ENCODE peak calls at places on chromosomes 1 and 21, in nine cellular contexts. D is adrenal gland, T is Peyer's patch, J is transverse colon, N is stomach, S is ovary, O is sigmoid colon, P is suprapubic skin, G is right lobe of liver. K is an unnamed sample.

GRCh38 chr1:149888160-149888998 is 11.0 kb upstream of the BOLA1 start:
- DNase-seq in D (peak), T (peak), J (peak), N (peak), S (peak), O (peak), P (peak), G (peak), K (peak)

GRCh38 chr21:14591882-14592281 is 45.8 kb upstream of the SAMSN1 start:
- DNase-seq in D (peak), T (no peak), J (no peak), N (peak), S (no peak), O (no peak), P (no peak), G (peak), K (no peak)

GRCh38 chr21:41769521-41769920 is 2.7 kb upstream of the RIPK4 start:
- DNase-seq in D (no peak), T (no peak), J (no peak), N (no peak), S (no peak), O (no peak), P (peak), G (no peak), K (no peak)

GRCh38 chr1:113031060-113031933 is 41.7 kb upstream of the LRIG2 start:
- DNase-seq in D (no peak), T (no peak), J (no peak), N (no peak), S (no peak), O (no peak), P (no peak), G (peak), K (no peak)

GRCh38 chr1:196466656-196467055 is 141.6 kb downstream of the KCNT2 start:
- DNase-seq in D (no peak), T (no peak), J (no peak), N (no peak), S (no peak), O (no peak), P (no peak), G (no peak), K (no peak)

GRCh38 chr1:214044438-214045214 is 56.9 kb downstream of the PROX1 start:
- DNase-seq in D (no peak), T (no peak), J (no peak), N (no peak), S (no peak), O (no peak), P (no peak), G (peak), K (no peak)

GRCh38 chr1:208174736-208175507 is 69.3 kb downstream of the PLXNA2 start:
- DNase-seq in D (no peak), T (no peak), J (no peak), N (no peak), S (no peak), O (no peak), P (no peak), G (no peak), K (no peak)

GRCh38 chr1:63843884-63844283 is 70.1 kb downstream of the ROR1 start:
- DNase-seq in D (no peak), T (no peak), J (no peak), N (no peak), S (no peak), O (no peak), P (no peak), G (no peak), K (no peak)

GRCh38 chr1:109040627-109041613 is 982 bp downstream of the WDR47 start:
- DNase-seq in D (no peak), T (no peak), J (peak), N (peak), S (no peak), O (no peak), P (peak), G (peak), K (peak)

GRCh38 chr21:45543710-45544448 is 1.6 kb upstream of the SLC19A1 start:
- DNase-seq in D (peak), T (peak), J (no peak), N (peak), S (peak), O (peak), P (no peak), G (peak), K (peak)

GRCh38 chr1:204751883-204752687 is 66.5 kb upstream of the LRRN2 start:
- DNase-seq in D (no peak), T (peak), J (peak), N (no peak), S (no peak), O (no peak), P (no peak), G (no peak), K (no peak)

GRCh38 chr1:111624382-111624781 is 4.8 kb downstream of the RAP1A start:
- DNase-seq in D (no peak), T (no peak), J (no peak), N (no peak), S (no peak), O (no peak), P (no peak), G (no peak), K (no peak)

GRCh38 chr1:111621050-111621449 is 1.5 kb downstream of the RAP1A start:
- DNase-seq in D (no peak), T (no peak), J (no peak), N (no peak), S (no peak), O (no peak), P (no peak), G (no peak), K (no peak)

GRCh38 chr1:111620412-111620971 is 903 bp downstream of the RAP1A start:
- DNase-seq in D (no peak), T (no peak), J (no peak), N (no peak), S (no peak), O (no peak), P (no peak), G (no peak), K (no peak)

GRCh38 chr1:111619635-111620411 is at the start of gene RAP1A:
- DNase-seq in D (peak), T (peak), J (peak), N (peak), S (peak), O (peak), P (peak), G (peak), K (peak)

GRCh38 chr1:111622166-111622565 is 2.6 kb downstream of the RAP1A start:
- DNase-seq in D (no peak), T (no peak), J (no peak), N (no peak), S (no peak), O (no peak), P (no peak), G (no peak), K (no peak)
- H3K27ac ChIP-seq in D (no peak), T (peak), J (peak), N (peak), S (no peak), O (peak), P (peak), G (no peak), K (peak)

GRCh38 chr1:150976879-150977694 is 2.5 kb upstream of the CERS2 start:
- DNase-seq in D (peak), T (peak), J (peak), N (peak), S (no peak), O (peak), P (peak), G (peak), K (peak)
- TF ChIP-seq POLR2A in D (peak), T (peak), J (no peak), N (no peak), S (no peak), O (no peak), P (no peak), G (peak), K (peak)

GRCh38 chr1:226884966-226885820 is 14.8 kb downstream of the PSEN2 start:
- DNase-seq in D (peak), T (no peak), J (no peak), N (no peak), S (no peak), O (no peak), P (no peak), G (peak), K (no peak)
- H3K27ac ChIP-seq in D (no peak), T (no peak), J (no peak), N (no peak), S (no peak), O (no peak), P (no peak), G (no peak), K (no peak)

DNA sequence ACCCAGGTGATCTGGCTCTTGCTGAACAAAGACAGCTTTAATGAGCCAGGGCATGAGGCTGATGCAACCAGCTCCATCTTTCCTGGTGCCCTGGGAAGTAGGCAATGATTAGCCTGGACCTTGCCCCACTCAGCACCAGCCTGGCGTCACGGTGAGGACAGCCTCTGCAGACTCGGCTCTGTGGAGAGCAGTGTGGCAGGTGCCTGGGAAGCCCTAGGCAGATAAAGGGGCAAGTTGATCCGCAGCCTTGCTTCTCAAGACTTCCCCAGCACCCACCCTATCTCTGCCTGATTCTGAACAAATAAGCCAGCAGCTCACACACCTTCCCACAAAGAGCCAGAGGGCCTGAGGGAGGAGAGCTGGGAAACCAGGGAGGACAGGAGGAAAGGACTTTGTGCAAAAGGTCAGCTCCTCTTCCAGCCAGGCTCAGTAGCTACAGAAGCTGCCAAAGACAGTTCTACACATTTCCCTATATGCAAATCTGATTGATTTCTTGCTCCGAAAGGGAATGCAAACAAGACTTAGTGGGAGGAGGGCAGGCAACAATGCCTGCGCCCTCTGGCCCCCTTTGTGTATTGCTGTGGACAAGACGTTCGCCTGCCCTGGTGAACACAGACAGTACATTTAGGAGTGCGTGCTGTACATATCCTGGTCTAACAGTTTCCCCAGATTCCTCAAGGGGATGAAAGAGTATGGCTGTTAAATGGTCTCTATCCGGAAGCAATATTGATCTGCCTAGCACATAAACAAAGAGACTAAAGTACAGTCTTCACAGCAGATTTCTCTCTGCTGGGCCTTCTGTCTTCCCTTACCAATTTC is 63.8 kb downstream of the BCAR3 start:
- DNase-seq in D (peak), T (peak), J (peak), N (peak), S (no peak), O (peak), P (no peak), G (peak), K (no peak)
- TF ChIP-seq POLR2A in D (no peak), T (peak), J (peak), N (no peak), S (no peak), O (no peak), P (no peak), G (peak), K (no peak)